ENCODE peak calls at places on chromosomes 2 and 18, in six cellular contexts. M is hepatocyte, V is GM23338, Z is HL-60, S is thyroid gland, E is sigmoid colon. P is an unnamed sample.

GRCh38 chr18:55778731-55779460 is 190.9 kb upstream of the TCF4 start:
- DNase-seq in M (no peak), V (peak; percentile 44), Z (peak; percentile 67), S (no peak), E (no peak), P (no peak)

GRCh38 chr18:57621252-57621607 is 406 bp downstream of the NARS1 start:
- DNase-seq in M (no peak), V (no peak), Z (no peak), S (no peak), E (no peak), P (no peak)

GRCh38 chr2:232415736-232416520 is 9.3 kb downstream of the ALPG start:
- DNase-seq in M (no peak), V (no peak), Z (no peak), S (no peak), E (peak; percentile 32), P (no peak)

GRCh38 chr18:42578781-42579180 is 536.7 kb downstream of the RIT2 start:
- DNase-seq in M (no peak), V (no peak), Z (no peak), S (no peak), E (no peak), P (no peak)

GRCh38 chr2:50720695-50721314 is 311.1 kb downstream of the NRXN1 start:
- DNase-seq in M (no peak), V (peak; percentile 78), Z (no peak), S (no peak), E (no peak), P (no peak)

GRCh38 chr2:129730979-129731378 is 248.5 kb upstream of the RAB6C start:
- DNase-seq in M (no peak), V (no peak), Z (no peak), S (no peak), E (no peak), P (no peak)

GRCh38 chr18:36809590-36810381 is 19.0 kb downstream of the TPGS2 start:
- DNase-seq in M (peak; percentile 83), V (peak; percentile 85), Z (peak; percentile 74), S (peak; percentile 31), E (peak; percentile 67), P (peak; percentile 31)

GRCh38 chr18:79947054-79947755 is 4.2 kb downstream of the SLC66A2 start:
- DNase-seq in M (no peak), V (no peak), Z (no peak), S (peak; percentile 80), E (peak; percentile 48), P (no peak)

GRCh38 chr2:19574788-19575260 is 216.4 kb upstream of the OSR1 start:
- DNase-seq in M (peak; percentile 26), V (peak; percentile 18), Z (no peak), S (no peak), E (peak; percentile 84), P (no peak)

GRCh38 chr18:11320981-11321380 is 171.6 kb upstream of the PIEZO2 start:
- DNase-seq in M (no peak), V (no peak), Z (no peak), S (no peak), E (no peak), P (no peak)

GRCh38 chr2:157691695-157692094 is 63.0 kb upstream of the ACVR1C start:
- DNase-seq in M (no peak), V (no peak), Z (no peak), S (no peak), E (no peak), P (no peak)

GRCh38 chr2:181738483-181739015 is 58.2 kb upstream of the NEUROD1 start:
- DNase-seq in M (no peak), V (no peak), Z (no peak), S (no peak), E (no peak), P (no peak)

GRCh38 chr2:23209059-23209458 is 175.9 kb upstream of the KLHL29 start:
- DNase-seq in M (no peak), V (no peak), Z (no peak), S (no peak), E (no peak), P (no peak)

GRCh38 chr2:192940767-192941166 is 746.0 kb upstream of the TMEFF2 start:
- DNase-seq in M (no peak), V (peak; percentile 39), Z (no peak), S (no peak), E (no peak), P (no peak)

GRCh38 chr18:9735238-9735637 is 27.1 kb downstream of the RAB31 start:
- DNase-seq in M (no peak), V (no peak), Z (peak; percentile 97), S (no peak), E (no peak), P (no peak)

GRCh38 chr18:48007955-48008701 is 77.7 kb upstream of the SMAD2 start:
- DNase-seq in M (peak; percentile 89), V (peak; percentile 93), Z (peak; percentile 55), S (peak; percentile 78), E (peak; percentile 73), P (peak; percentile 72)

DNA sequence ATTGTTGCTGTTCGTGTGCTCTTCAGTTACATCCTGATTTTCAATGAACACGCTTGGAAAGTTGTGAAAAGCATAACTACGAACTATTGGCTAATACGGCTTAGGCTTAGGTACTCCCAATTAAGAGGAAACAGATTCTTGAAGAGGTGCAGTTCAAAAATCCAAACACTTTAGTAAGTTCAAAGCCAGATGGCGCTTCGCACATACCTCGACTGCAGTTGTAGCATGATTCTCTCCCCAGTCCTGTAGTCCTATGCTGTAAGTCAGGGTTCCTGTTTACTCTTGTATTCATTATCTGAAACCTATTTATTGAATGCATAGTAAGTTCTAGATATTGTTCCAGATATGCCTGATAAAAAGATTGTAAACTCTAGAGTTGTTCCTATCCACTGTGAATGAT is 165.2 kb downstream of the TRIB2 start:
- DNase-seq in M (no peak), V (peak; percentile 16), Z (no peak), S (no peak), E (no peak), P (no peak)
- TF ChIP-seq CTCF in M (no peak), V (peak; percentile 44), Z (no peak), S (no peak), E (no peak), P (no peak)

GRCh38 chr18:34158881-34159690 is 65.6 kb downstream of the NOL4 start:
- DNase-seq in M (peak; percentile 64), V (peak; percentile 96), Z (no peak), S (peak; percentile 24), E (peak; percentile 64), P (no peak)

GRCh38 chr18:34153711-34154110 is 71.0 kb downstream of the NOL4 start:
- DNase-seq in M (no peak), V (no peak), Z (peak; percentile 18), S (no peak), E (no peak), P (no peak)
- H3K4me3 ChIP-seq in M (no peak overlapping the region), V (no peak overlapping the region), Z (peak overlapping the region; percentile 6), S (no peak overlapping the region), E (no peak overlapping the region), P (no peak overlapping the region)

GRCh38 chr18:46559296-46559695 is 97.7 kb downstream of the LOXHD1 start:
- DNase-seq in M (no peak), V (no peak), Z (no peak), S (no peak), E (no peak), P (no peak)
- H3K27me3 ChIP-seq in M (no peaks in the 10 kb centered on the region), V (no peaks in the 10 kb centered on the region), Z (no peaks in the 10 kb centered on the region), S (no peaks in the 10 kb centered on the region), E (no peaks in the 10 kb centered on the region), P (no peaks in the 10 kb centered on the region)

GRCh38 chr2:144449028-144449406 is 70.9 kb downstream of the ZEB2 start:
- DNase-seq in M (no peak), V (peak; percentile 84), Z (no peak), S (peak; percentile 23), E (no peak), P (no peak)
- TF ChIP-seq CTCF in M (peak; percentile 33), V (peak; percentile 64), Z (no peak), S (no peak), E (peak; percentile 10), P (no peak)

GRCh38 chr2:96773922-96774321 is 13.2 kb downstream of the CNNM4 start:
- DNase-seq in M (no peak), V (peak; percentile 51), Z (peak; percentile 45), S (peak; percentile 67), E (no peak), P (no peak)
- H3K4me3 ChIP-seq in M (no peak overlapping the region), V (no peak overlapping the region), Z (peak overlapping the region; percentile 33), S (no peak overlapping the region), E (peak overlapping the region; percentile 6), P (no peak overlapping the region)

DNA sequence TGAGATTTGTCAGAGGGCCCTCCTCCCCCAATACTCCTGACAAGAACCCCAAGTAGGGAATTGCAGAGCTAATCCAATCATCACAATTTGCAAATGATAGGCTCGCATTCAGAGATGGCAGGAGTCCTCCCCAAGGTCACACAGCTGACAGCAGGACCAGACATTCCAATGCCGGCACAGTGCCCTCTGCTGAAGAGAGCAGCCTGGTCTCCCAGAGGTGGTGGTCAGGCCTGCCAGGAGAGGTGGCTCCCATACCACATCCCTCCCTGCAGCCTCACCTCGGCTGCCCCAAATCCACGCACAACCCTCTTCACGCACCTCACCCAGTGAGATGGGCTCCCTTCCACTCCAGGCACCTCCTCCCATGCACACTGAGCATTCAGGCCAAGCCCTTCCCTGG is 25.4 kb downstream of the EN1 start:
- DNase-seq in M (no peak), V (no peak), Z (no peak), S (no peak), E (no peak), P (no peak)
- H3K27me3 ChIP-seq in M (peaks cover 88% of the 10 kb centered on the region), V (peaks cover 2% of the 10 kb centered on the region), Z (peaks cover 27% of the 10 kb centered on the region), S (no peaks in the 10 kb centered on the region), E (peaks cover 48% of the 10 kb centered on the region), P (no peaks in the 10 kb centered on the region)

DNA sequence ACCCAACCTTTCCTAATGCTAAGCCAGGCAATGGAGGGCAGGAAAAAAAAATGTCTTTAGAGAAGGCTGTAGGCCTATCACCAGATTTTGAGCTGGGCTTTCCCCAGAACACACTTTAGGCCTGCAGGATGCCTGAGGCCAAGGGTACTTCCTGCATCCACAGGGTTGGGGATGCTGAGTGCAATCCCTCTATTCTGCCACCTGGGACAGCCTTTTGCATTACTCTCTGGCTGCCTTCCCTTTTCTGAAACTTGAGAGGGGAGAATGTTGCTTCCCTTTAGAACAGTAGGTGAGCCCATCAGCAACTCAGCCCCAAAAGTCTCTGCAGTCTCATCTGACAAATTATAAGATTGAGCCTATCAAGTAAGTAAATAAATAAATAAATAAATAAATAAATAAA is 195.2 kb downstream of the SLC8A1 start:
- DNase-seq in M (no peak), V (peak; percentile 87), Z (peak; percentile 43), S (no peak), E (no peak), P (no peak)
- TF ChIP-seq CTCF in M (no peak), V (peak; percentile 48), Z (peak; percentile 11), S (no peak), E (no peak), P (peak; percentile 27)

DNA sequence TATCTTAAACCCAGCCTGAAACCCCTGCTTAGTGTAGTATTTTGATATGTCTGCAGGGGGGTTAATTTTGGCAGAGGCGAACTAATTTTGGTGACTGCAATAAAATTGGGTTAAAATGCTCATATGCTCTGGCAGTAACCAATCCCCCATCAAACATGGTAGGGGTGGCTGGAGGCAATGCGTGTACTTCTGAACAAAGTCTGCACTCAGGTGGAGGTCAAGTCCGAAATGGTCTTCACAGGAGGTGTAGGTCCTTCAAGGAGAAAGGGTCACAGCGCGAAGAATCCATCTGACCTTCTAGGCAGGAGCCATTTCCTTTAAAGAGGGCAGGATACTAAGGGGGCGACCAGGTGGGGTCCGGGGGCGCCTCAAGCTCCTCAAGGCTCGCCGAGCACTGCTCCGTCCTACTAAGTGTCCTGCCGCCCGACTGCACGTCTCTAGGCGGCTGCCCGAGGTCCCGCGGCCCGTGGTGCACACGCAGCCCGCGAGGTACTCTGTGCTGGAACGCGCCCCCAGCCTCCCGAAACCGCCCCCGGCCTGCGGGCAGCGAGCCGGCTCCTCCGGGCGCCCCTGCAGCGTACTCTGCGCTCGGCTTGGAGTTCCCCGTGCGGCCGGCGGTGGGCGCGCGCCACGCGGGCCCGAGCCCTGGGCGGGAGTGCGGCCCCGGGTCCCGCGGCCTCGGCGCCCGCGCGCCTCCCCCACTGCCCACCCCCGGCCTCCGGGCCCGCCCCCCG is 1.7 kb upstream of the LDLRAD4 start:
- DNase-seq in M (peak; percentile 77), V (peak; percentile 61), Z (no peak), S (peak; percentile 47), E (peak; percentile 75), P (peak; percentile 43)
- H3K4me3 ChIP-seq in M (peak overlapping the region; percentile 77), V (peak overlapping the region; percentile 74), Z (peak overlapping the region; percentile 42), S (peak overlapping the region; percentile 86), E (peak overlapping the region; percentile 75), P (peak overlapping the region; percentile 39)

P was measured in Caco-2.